ENCODE peak calls at places on chromosomes 13 and 19, in six cellular contexts. One of them, this sample, is unnamed.

GRCh38 chr13:21478881-21479808 is 20.0 kb upstream of the ZDHHC20 start:
- DNase-seq in adipocyte: peak; percentile 92
- DNase-seq in cardiac fibroblast: peak; percentile 86
- DNase-seq in keratinocyte: no peak
- DNase-seq in prostate gland: peak; percentile 63
- DNase-seq in mammary epithelial cell: peak; percentile 57
- DNase-seq in this sample: no peak

GRCh38 chr19:30388819-30389218 is 16.6 kb downstream of the ZNF536 start:
- DNase-seq in adipocyte: no peak
- DNase-seq in cardiac fibroblast: no peak
- DNase-seq in keratinocyte: no peak
- DNase-seq in prostate gland: no peak
- DNase-seq in mammary epithelial cell: no peak
- DNase-seq in this sample: no peak

GRCh38 chr13:100229603-100230002 is 140.7 kb downstream of the PCCA start:
- DNase-seq in adipocyte: no peak
- DNase-seq in cardiac fibroblast: no peak
- DNase-seq in keratinocyte: no peak
- DNase-seq in prostate gland: no peak
- DNase-seq in mammary epithelial cell: no peak
- DNase-seq in this sample: no peak

GRCh38 chr13:48093588-48093987 is 1.3 kb downstream of the MED4 start:
- DNase-seq in adipocyte: no peak
- DNase-seq in cardiac fibroblast: no peak
- DNase-seq in keratinocyte: no peak
- DNase-seq in prostate gland: no peak
- DNase-seq in mammary epithelial cell: no peak
- DNase-seq in this sample: no peak

GRCh38 chr19:55486971-55487883 is 1.0 kb upstream of the SSC5D start:
- DNase-seq in adipocyte: peak; percentile 87
- DNase-seq in cardiac fibroblast: peak; percentile 96
- DNase-seq in keratinocyte: peak; percentile 23
- DNase-seq in prostate gland: no peak
- DNase-seq in mammary epithelial cell: peak; percentile 67
- DNase-seq in this sample: no peak

GRCh38 chr13:38763446-38764381 is 76.8 kb downstream of the FREM2 start:
- DNase-seq in adipocyte: peak; percentile 75
- DNase-seq in cardiac fibroblast: peak; percentile 58
- DNase-seq in keratinocyte: no peak
- DNase-seq in prostate gland: no peak
- DNase-seq in mammary epithelial cell: peak; percentile 23
- DNase-seq in this sample: no peak

GRCh38 chr19:32168111-32168510 is 177.3 kb upstream of the ZNF507 start:
- DNase-seq in adipocyte: no peak
- DNase-seq in cardiac fibroblast: no peak
- DNase-seq in keratinocyte: no peak
- DNase-seq in prostate gland: no peak
- DNase-seq in mammary epithelial cell: no peak
- DNase-seq in this sample: no peak

GRCh38 chr19:29651622-29652394 is 13.5 kb upstream of the PLEKHF1 start:
- DNase-seq in adipocyte: no peak
- DNase-seq in cardiac fibroblast: no peak
- DNase-seq in keratinocyte: no peak
- DNase-seq in prostate gland: no peak
- DNase-seq in mammary epithelial cell: no peak
- DNase-seq in this sample: no peak

GRCh38 chr13:112635323-112635722 is 47.4 kb upstream of the TUBGCP3 start:
- DNase-seq in adipocyte: no peak
- DNase-seq in cardiac fibroblast: no peak
- DNase-seq in keratinocyte: no peak
- DNase-seq in prostate gland: no peak
- DNase-seq in mammary epithelial cell: no peak
- DNase-seq in this sample: peak; percentile 16

GRCh38 chr13:82747948-82748347 is 1134.3 kb downstream of the SLITRK1 start:
- DNase-seq in adipocyte: peak; percentile 84
- DNase-seq in cardiac fibroblast: peak; percentile 13
- DNase-seq in keratinocyte: no peak
- DNase-seq in prostate gland: no peak
- DNase-seq in mammary epithelial cell: no peak
- DNase-seq in this sample: no peak

GRCh38 chr13:30846311-30846710 is 59.8 kb upstream of the MEDAG start:
- DNase-seq in adipocyte: peak; percentile 43
- DNase-seq in cardiac fibroblast: peak; percentile 64
- DNase-seq in keratinocyte: no peak
- DNase-seq in prostate gland: no peak
- DNase-seq in mammary epithelial cell: peak; percentile 58
- DNase-seq in this sample: no peak

GRCh38 chr19:17339088-17339741 is 1.9 kb downstream of the GTPBP3 start:
- DNase-seq in adipocyte: no peak
- DNase-seq in cardiac fibroblast: no peak
- DNase-seq in keratinocyte: no peak
- DNase-seq in prostate gland: no peak
- DNase-seq in mammary epithelial cell: no peak
- DNase-seq in this sample: no peak

GRCh38 chr19:11767633-11768133 is 883 bp downstream of the ZNF441 start:
- DNase-seq in adipocyte: peak; percentile 68
- DNase-seq in cardiac fibroblast: peak; percentile 40
- DNase-seq in keratinocyte: no peak
- DNase-seq in prostate gland: peak; percentile 11
- DNase-seq in mammary epithelial cell: peak; percentile 31
- DNase-seq in this sample: peak; percentile 82

GRCh38 chr13:79423801-79424642 is 18.0 kb upstream of the RBM26 start:
- DNase-seq in adipocyte: peak; percentile 82
- DNase-seq in cardiac fibroblast: peak; percentile 77
- DNase-seq in keratinocyte: no peak
- DNase-seq in prostate gland: no peak
- DNase-seq in mammary epithelial cell: no peak
- DNase-seq in this sample: no peak

GRCh38 chr13:37074703-37075102 is 15.2 kb upstream of the SUPT20H start:
- DNase-seq in adipocyte: peak; percentile 68
- DNase-seq in cardiac fibroblast: peak; percentile 67
- DNase-seq in keratinocyte: no peak
- DNase-seq in prostate gland: no peak
- DNase-seq in mammary epithelial cell: peak; percentile 10
- DNase-seq in this sample: no peak

GRCh38 chr19:23787106-23787505 is 28.4 kb upstream of the ZNF681 start:
- DNase-seq in adipocyte: no peak
- DNase-seq in cardiac fibroblast: no peak
- DNase-seq in keratinocyte: no peak
- DNase-seq in prostate gland: no peak
- DNase-seq in mammary epithelial cell: peak; percentile 64
- DNase-seq in this sample: no peak

GRCh38 chr19:10809693-10810285 is 26.2 kb downstream of the TMED1 start:
- DNase-seq in adipocyte: no peak
- DNase-seq in cardiac fibroblast: no peak
- DNase-seq in keratinocyte: no peak
- DNase-seq in prostate gland: no peak
- DNase-seq in mammary epithelial cell: no peak
- DNase-seq in this sample: no peak

GRCh38 chr13:102729560-102730275 is 34.9 kb upstream of the METTL21C start:
- DNase-seq in adipocyte: peak; percentile 78
- DNase-seq in cardiac fibroblast: peak; percentile 87
- DNase-seq in keratinocyte: no peak
- DNase-seq in prostate gland: no peak
- DNase-seq in mammary epithelial cell: peak; percentile 85
- DNase-seq in this sample: no peak

GRCh38 chr13:109783447-109783814 is 3.0 kb downstream of the IRS2 start:
- DNase-seq in adipocyte: no peak
- DNase-seq in cardiac fibroblast: no peak
- DNase-seq in keratinocyte: no peak
- DNase-seq in prostate gland: no peak
- DNase-seq in mammary epithelial cell: no peak
- DNase-seq in this sample: no peak

GRCh38 chr19:32688315-32688714 is 3.3 kb upstream of the NUDT19 start:
- DNase-seq in adipocyte: no peak
- DNase-seq in cardiac fibroblast: no peak
- DNase-seq in keratinocyte: no peak
- DNase-seq in prostate gland: no peak
- DNase-seq in mammary epithelial cell: no peak
- DNase-seq in this sample: no peak

GRCh38 chr19:54482889-54483288 is 9.8 kb upstream of the CDC42EP5 start:
- DNase-seq in adipocyte: no peak
- DNase-seq in cardiac fibroblast: no peak
- DNase-seq in keratinocyte: no peak
- DNase-seq in prostate gland: no peak
- DNase-seq in mammary epithelial cell: no peak
- DNase-seq in this sample: no peak

GRCh38 chr19:5059767-5060166 is 90.9 kb downstream of the KDM4B start:
- DNase-seq in adipocyte: no peak
- DNase-seq in cardiac fibroblast: no peak
- DNase-seq in keratinocyte: no peak
- DNase-seq in prostate gland: no peak
- DNase-seq in mammary epithelial cell: no peak
- DNase-seq in this sample: no peak

GRCh38 chr19:52397310-52398090 is at the start of gene ZNF528:
- DNase-seq in adipocyte: peak; percentile 99
- DNase-seq in cardiac fibroblast: peak; percentile 97
- DNase-seq in keratinocyte: peak; percentile 26
- DNase-seq in prostate gland: peak; percentile 91
- DNase-seq in mammary epithelial cell: peak; percentile 91
- DNase-seq in this sample: peak; percentile 98

GRCh38 chr13:77478645-77478997 is 56.9 kb upstream of the SCEL start:
- DNase-seq in adipocyte: no peak
- DNase-seq in cardiac fibroblast: no peak
- DNase-seq in keratinocyte: no peak
- DNase-seq in prostate gland: no peak
- DNase-seq in mammary epithelial cell: no peak
- DNase-seq in this sample: no peak
- H3K4me3 ChIP-seq in adipocyte: peak overlapping the region; percentile 79
- H3K4me3 ChIP-seq in cardiac fibroblast: no peak overlapping the region
- H3K4me3 ChIP-seq in keratinocyte: peak overlapping the region; percentile 77
- H3K4me3 ChIP-seq in prostate gland: peak overlapping the region; percentile 24
- H3K4me3 ChIP-seq in mammary epithelial cell: peak overlapping the region; percentile 63
- H3K4me3 ChIP-seq in this sample: peak overlapping the region; percentile 46

DNA sequence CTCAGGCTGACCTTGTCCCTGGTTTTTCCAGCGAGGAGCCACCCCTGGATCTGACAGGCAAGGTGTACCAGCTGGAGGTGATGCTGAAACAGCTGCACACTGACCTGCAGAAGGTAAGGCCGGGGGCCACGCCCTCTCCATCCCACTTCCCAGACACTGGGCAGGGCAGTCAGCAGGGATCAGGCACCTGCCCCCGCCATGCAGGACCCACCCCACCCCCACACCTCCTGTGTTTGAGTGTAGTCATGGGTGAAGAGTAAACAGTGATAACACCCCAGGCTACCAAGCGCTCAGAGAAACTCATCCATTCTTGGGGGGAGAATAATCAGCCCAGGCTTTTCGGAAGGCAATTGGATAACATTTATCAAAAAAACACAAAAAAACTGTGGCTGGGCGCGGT is 19.9 kb downstream of the DPF1 start:
- DNase-seq in adipocyte: no peak
- DNase-seq in cardiac fibroblast: no peak
- DNase-seq in keratinocyte: no peak
- DNase-seq in prostate gland: no peak
- DNase-seq in mammary epithelial cell: no peak
- DNase-seq in this sample: no peak
- H3K4me3 ChIP-seq in adipocyte: no peak overlapping the region
- H3K4me3 ChIP-seq in cardiac fibroblast: no peak overlapping the region
- H3K4me3 ChIP-seq in keratinocyte: no peak overlapping the region
- H3K4me3 ChIP-seq in prostate gland: no peak overlapping the region
- H3K4me3 ChIP-seq in mammary epithelial cell: no peak overlapping the region
- H3K4me3 ChIP-seq in this sample: no peak overlapping the region

GRCh38 chr13:28531956-28532225 is 37.0 kb upstream of the FLT1 start:
- DNase-seq in adipocyte: no peak
- DNase-seq in cardiac fibroblast: no peak
- DNase-seq in keratinocyte: no peak
- DNase-seq in prostate gland: no peak
- DNase-seq in mammary epithelial cell: no peak
- DNase-seq in this sample: no peak

GRCh38 chr13:28531195-28531955 is 36.4 kb upstream of the FLT1 start:
- DNase-seq in adipocyte: peak; percentile 61
- DNase-seq in cardiac fibroblast: peak; percentile 42
- DNase-seq in keratinocyte: no peak
- DNase-seq in prostate gland: no peak
- DNase-seq in mammary epithelial cell: no peak
- DNase-seq in this sample: peak; percentile 70

GRCh38 chr13:28532226-28533048 is 37.5 kb upstream of the FLT1 start:
- DNase-seq in adipocyte: peak; percentile 62
- DNase-seq in cardiac fibroblast: peak; percentile 17
- DNase-seq in keratinocyte: no peak
- DNase-seq in prostate gland: no peak
- DNase-seq in mammary epithelial cell: no peak
- DNase-seq in this sample: peak; percentile 73

GRCh38 chr13:28529836-28530235 is 34.9 kb upstream of the FLT1 start:
- DNase-seq in adipocyte: no peak
- DNase-seq in cardiac fibroblast: no peak
- DNase-seq in keratinocyte: no peak
- DNase-seq in prostate gland: no peak
- DNase-seq in mammary epithelial cell: no peak
- DNase-seq in this sample: no peak

DNA sequence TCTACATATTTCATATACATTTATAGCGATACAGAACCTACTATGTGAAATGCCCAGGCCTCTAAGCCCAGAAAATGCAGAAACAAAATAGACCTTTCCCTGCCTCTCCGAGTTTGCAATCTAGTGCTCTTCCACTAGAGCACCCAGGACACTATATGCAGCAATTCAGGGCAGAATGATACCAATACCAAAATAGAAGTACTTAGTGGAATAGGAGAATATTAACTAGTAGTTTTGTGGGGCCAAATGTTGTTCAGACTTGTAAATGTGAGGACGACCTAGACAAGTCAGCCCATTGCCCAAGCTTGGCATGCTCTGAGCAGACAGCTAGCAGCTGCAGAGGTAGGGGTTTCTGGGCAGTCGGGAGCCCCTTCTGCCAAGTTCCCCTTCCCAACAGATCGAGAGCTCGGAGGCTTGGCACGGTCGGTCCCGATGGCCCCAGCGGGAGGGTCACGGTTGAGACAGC is 35.8 kb upstream of the FLT1 start:
- DNase-seq in adipocyte: peak; percentile 44
- DNase-seq in cardiac fibroblast: peak; percentile 39
- DNase-seq in keratinocyte: no peak
- DNase-seq in prostate gland: no peak
- DNase-seq in mammary epithelial cell: no peak
- DNase-seq in this sample: no peak
- H3K4me3 ChIP-seq in adipocyte: peak overlapping the region; percentile 67
- H3K4me3 ChIP-seq in cardiac fibroblast: peak overlapping the region; percentile 42
- H3K4me3 ChIP-seq in keratinocyte: peak overlapping the region; percentile 63
- H3K4me3 ChIP-seq in prostate gland: no peak overlapping the region
- H3K4me3 ChIP-seq in mammary epithelial cell: no peak overlapping the region
- H3K4me3 ChIP-seq in this sample: peak overlapping the region; percentile 39

GRCh38 chr13:23679214-23679613 is 109.0 kb downstream of the TNFRSF19 start:
- DNase-seq in adipocyte: no peak
- DNase-seq in cardiac fibroblast: no peak
- DNase-seq in keratinocyte: peak; percentile 40
- DNase-seq in prostate gland: no peak
- DNase-seq in mammary epithelial cell: no peak
- DNase-seq in this sample: no peak
- H3K4me3 ChIP-seq in adipocyte: no peak overlapping the region
- H3K4me3 ChIP-seq in cardiac fibroblast: no peak overlapping the region
- H3K4me3 ChIP-seq in keratinocyte: no peak overlapping the region
- H3K4me3 ChIP-seq in prostate gland: no peak overlapping the region
- H3K4me3 ChIP-seq in mammary epithelial cell: no peak overlapping the region
- H3K4me3 ChIP-seq in this sample: no peak overlapping the region